ENCODE peak calls at places on chromosomes 2 and 18, in five cellular contexts. W is A549, N is K562, F is HepG2, C is GM12878. E is an unnamed sample.

GRCh38 chr2:216083464-216084279 is 2.0 kb downstream of the TMEM169 start:
- DNase-seq in C (no peak), W (no peak), F (peak; percentile 70), N (no peak), E (peak; percentile 73)

GRCh38 chr18:24083550-24083949 is 55.3 kb upstream of the CABYR start:
- DNase-seq in C (no peak), F (no peak), N (no peak), W (no peak), E (no peak)

GRCh38 chr18:3932285-3932684 is 482.3 kb downstream of the TGIF1 start:
- DNase-seq in F (no peak), N (no peak), C (no peak), W (no peak), E (no peak)

GRCh38 chr18:23067236-23067635 is 68.0 kb upstream of the CABLES1 start:
- DNase-seq in C (no peak), F (peak; percentile 12), W (peak; percentile 44), N (no peak), E (no peak)

GRCh38 chr2:129748653-129749052 is 230.8 kb upstream of the RAB6C start:
- DNase-seq in W (peak; percentile 13), C (no peak), N (peak; percentile 19), F (peak; percentile 21), E (peak; percentile 66)

GRCh38 chr2:39513641-39514094 is 76.6 kb upstream of the MAP4K3 start:
- DNase-seq in W (peak; percentile 74), F (peak; percentile 83), C (peak; percentile 51), N (peak; percentile 74), E (peak; percentile 79)

GRCh38 chr2:233821709-233822100 is 32.6 kb downstream of the HJURP start:
- DNase-seq in W (no peak), C (no peak), F (no peak), N (no peak), E (no peak)

GRCh38 chr18:11504962-11505361 is 104.4 kb upstream of the SLC35G4 start:
- DNase-seq in N (no peak), W (no peak), C (no peak), F (no peak), E (no peak)

GRCh38 chr2:222353998-222354397 is 55.2 kb upstream of the PAX3 start:
- DNase-seq in N (no peak), F (no peak), C (no peak), W (no peak), E (no peak)

GRCh38 chr18:79502785-79503184 is 107.1 kb downstream of the NFATC1 start:
- DNase-seq in W (no peak), F (no peak), C (no peak), N (peak; percentile 32), E (no peak)

GRCh38 chr2:3626817-3627499 is 31.0 kb upstream of the ALLC start:
- DNase-seq in F (no peak), N (no peak), W (no peak), C (no peak), E (no peak)

GRCh38 chr2:159140070-159140774 is 146.3 kb downstream of the WDSUB1 start:
- DNase-seq in W (no peak), C (no peak), N (no peak), F (no peak), E (no peak)
- TF ChIP-seq JUNB in W (no peak), C (no peak), N (no peak), F (no peak), E (no peak)

GRCh38 chr2:69619725-69620124 is 23.8 kb downstream of the AAK1 start:
- DNase-seq in N (no peak), W (no peak), C (no peak), F (no peak), E (no peak)
- TF ChIP-seq REST in N (no peak), W (no peak), C (no peak), F (no peak), E (no peak)

GRCh38 chr18:48228841-48229240 is 180.3 kb downstream of the ZBTB7C start:
- DNase-seq in C (no peak), N (no peak), W (no peak), F (no peak), E (no peak)
- H3K27ac ChIP-seq in C (no peak overlapping the region), N (no peak overlapping the region), W (no peak overlapping the region), F (no peak overlapping the region), E (no peak overlapping the region)

DNA sequence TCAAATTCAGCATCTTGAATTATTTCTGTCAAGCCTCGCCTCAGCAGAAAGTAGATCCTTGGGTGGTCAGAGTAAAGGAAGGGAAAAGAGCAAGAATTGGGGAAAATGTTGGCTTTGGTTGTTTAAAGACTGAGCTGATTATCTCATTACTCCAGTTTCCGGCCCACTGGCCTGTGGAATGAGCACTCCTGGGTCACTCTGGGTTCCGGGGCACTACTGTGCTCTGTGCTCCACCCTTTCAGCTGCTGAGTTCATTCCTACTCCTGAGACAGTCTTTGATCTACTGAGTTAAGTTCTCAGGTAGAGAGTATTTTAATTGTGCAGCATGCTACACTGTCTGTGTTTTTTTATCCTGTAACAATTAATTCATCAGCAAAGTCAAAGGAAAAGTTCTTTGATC is 427.7 kb downstream of the CDH2 start:
- DNase-seq in W (no peak), C (no peak), F (no peak), N (no peak), E (no peak)
- TF ChIP-seq JUNB in W (no peak), C (no peak), F (no peak), N (no peak), E (no peak)

GRCh38 chr2:72543527-72544216 is 282.2 kb downstream of the EXOC6B start:
- DNase-seq in N (peak; percentile 79), W (no peak), F (no peak), C (no peak), E (no peak)
- TF ChIP-seq REST in N (no peak), W (no peak), F (no peak), C (no peak), E (no peak)

DNA sequence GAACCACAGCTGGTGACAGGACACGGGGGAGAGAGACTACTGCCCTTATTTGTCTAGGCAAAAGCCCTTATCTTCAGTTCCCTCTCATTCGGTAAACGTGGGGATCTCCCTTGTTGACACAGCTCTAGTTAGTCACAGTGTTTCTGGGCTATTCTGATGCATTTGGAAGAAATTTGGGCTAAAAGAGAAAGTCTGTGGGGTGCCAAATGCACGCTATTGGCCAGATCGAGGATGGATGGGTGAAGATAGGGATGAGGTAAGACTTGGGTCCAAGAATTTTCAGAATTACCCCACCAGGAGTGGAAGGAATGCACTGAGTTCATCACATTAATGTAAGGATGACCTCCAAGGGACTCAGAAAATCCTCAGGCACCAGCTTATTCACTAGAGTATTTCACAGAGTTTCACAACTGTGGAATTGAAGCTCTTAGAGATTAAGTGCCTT is 49.2 kb downstream of the NRP2 start:
- DNase-seq in W (peak; percentile 73), F (peak; percentile 29), N (no peak), C (no peak), E (no peak)
- H3K27ac ChIP-seq in W (peak overlapping the region; percentile 90), F (no peak overlapping the region), N (no peak overlapping the region), C (no peak overlapping the region), E (no peak overlapping the region)